ENCODE peak calls at places on chromosomes 5 and 9, in seven cellular contexts. One of them, this sample, is unnamed.

GRCh38 chr5:1815881-1816292 is 14.7 kb downstream of the NDUFS6 start:
- DNase-seq in Panc1: no peak
- DNase-seq in body of pancreas: no peak
- DNase-seq in GM23248: no peak
- DNase-seq in IMR-90: no peak
- DNase-seq in CD8-positive, alpha-beta T cell: no peak
- DNase-seq in heart right ventricle: no peak
- DNase-seq in this sample: no peak

GRCh38 chr9:82606761-82607382 is 456.1 kb downstream of the RASEF start:
- DNase-seq in Panc1: peak; percentile 17
- DNase-seq in body of pancreas: peak; percentile 62
- DNase-seq in GM23248: peak; percentile 74
- DNase-seq in IMR-90: peak; percentile 81
- DNase-seq in CD8-positive, alpha-beta T cell: no peak
- DNase-seq in heart right ventricle: no peak
- DNase-seq in this sample: no peak

GRCh38 chr5:141223112-141223783 is at the start of gene PCDHB14:
- DNase-seq in Panc1: peak; percentile 22
- DNase-seq in body of pancreas: no peak
- DNase-seq in GM23248: peak; percentile 70
- DNase-seq in IMR-90: peak; percentile 20
- DNase-seq in CD8-positive, alpha-beta T cell: no peak
- DNase-seq in heart right ventricle: no peak
- DNase-seq in this sample: no peak

GRCh38 chr5:97915101-97915500 is 732.1 kb upstream of the RIOK2 start:
- DNase-seq in Panc1: no peak
- DNase-seq in body of pancreas: no peak
- DNase-seq in GM23248: no peak
- DNase-seq in IMR-90: no peak
- DNase-seq in CD8-positive, alpha-beta T cell: no peak
- DNase-seq in heart right ventricle: no peak
- DNase-seq in this sample: no peak

GRCh38 chr5:18882162-18882561 is 1105.8 kb downstream of the CDH18 start:
- DNase-seq in Panc1: no peak
- DNase-seq in body of pancreas: no peak
- DNase-seq in GM23248: no peak
- DNase-seq in IMR-90: no peak
- DNase-seq in CD8-positive, alpha-beta T cell: no peak
- DNase-seq in heart right ventricle: no peak
- DNase-seq in this sample: no peak

GRCh38 chr9:68500457-68501158 is 40.1 kb downstream of the TMEM252 start:
- DNase-seq in Panc1: peak; percentile 43
- DNase-seq in body of pancreas: no peak
- DNase-seq in GM23248: peak; percentile 10
- DNase-seq in IMR-90: peak; percentile 70
- DNase-seq in CD8-positive, alpha-beta T cell: no peak
- DNase-seq in heart right ventricle: no peak
- DNase-seq in this sample: no peak

GRCh38 chr5:141359790-141360426 is at the start of gene PCDHGB2:
- DNase-seq in Panc1: peak; percentile 39
- DNase-seq in body of pancreas: no peak
- DNase-seq in GM23248: peak; percentile 44
- DNase-seq in IMR-90: peak; percentile 64
- DNase-seq in CD8-positive, alpha-beta T cell: no peak
- DNase-seq in heart right ventricle: no peak
- DNase-seq in this sample: no peak

GRCh38 chr5:168327994-168328393 is 36.5 kb downstream of the WWC1 start:
- DNase-seq in Panc1: no peak
- DNase-seq in body of pancreas: no peak
- DNase-seq in GM23248: peak; percentile 83
- DNase-seq in IMR-90: peak; percentile 63
- DNase-seq in CD8-positive, alpha-beta T cell: no peak
- DNase-seq in heart right ventricle: no peak
- DNase-seq in this sample: no peak

GRCh38 chr5:72815580-72816296 is 723 bp upstream of the TNPO1 start:
- DNase-seq in Panc1: no peak
- DNase-seq in body of pancreas: no peak
- DNase-seq in GM23248: no peak
- DNase-seq in IMR-90: no peak
- DNase-seq in CD8-positive, alpha-beta T cell: no peak
- DNase-seq in heart right ventricle: no peak
- DNase-seq in this sample: no peak

GRCh38 chr9:111622626-111623025 is 8.5 kb upstream of the DNAJC25 start:
- DNase-seq in Panc1: no peak
- DNase-seq in body of pancreas: peak; percentile 28
- DNase-seq in GM23248: peak; percentile 87
- DNase-seq in IMR-90: peak; percentile 83
- DNase-seq in CD8-positive, alpha-beta T cell: no peak
- DNase-seq in heart right ventricle: no peak
- DNase-seq in this sample: no peak

GRCh38 chr9:95338243-95338642 is 20.7 kb upstream of the FANCC start:
- DNase-seq in Panc1: no peak
- DNase-seq in body of pancreas: no peak
- DNase-seq in GM23248: no peak
- DNase-seq in IMR-90: no peak
- DNase-seq in CD8-positive, alpha-beta T cell: no peak
- DNase-seq in heart right ventricle: no peak
- DNase-seq in this sample: no peak

GRCh38 chr9:135290086-135290485 is 189.5 kb upstream of the PPP1R26 start:
- DNase-seq in Panc1: no peak
- DNase-seq in body of pancreas: peak; percentile 64
- DNase-seq in GM23248: no peak
- DNase-seq in IMR-90: no peak
- DNase-seq in CD8-positive, alpha-beta T cell: no peak
- DNase-seq in heart right ventricle: peak; percentile 49
- DNase-seq in this sample: peak; percentile 76

GRCh38 chr9:4106081-4106491 is 193.8 kb downstream of the GLIS3 start:
- DNase-seq in Panc1: no peak
- DNase-seq in body of pancreas: peak; percentile 30
- DNase-seq in GM23248: no peak
- DNase-seq in IMR-90: no peak
- DNase-seq in CD8-positive, alpha-beta T cell: no peak
- DNase-seq in heart right ventricle: no peak
- DNase-seq in this sample: no peak

GRCh38 chr9:83583151-83584014 is 39.6 kb upstream of the IDNK start:
- DNase-seq in Panc1: peak; percentile 7
- DNase-seq in body of pancreas: peak; percentile 68
- DNase-seq in GM23248: peak; percentile 65
- DNase-seq in IMR-90: peak; percentile 59
- DNase-seq in CD8-positive, alpha-beta T cell: peak; percentile 19
- DNase-seq in heart right ventricle: no peak
- DNase-seq in this sample: peak; percentile 62

GRCh38 chr9:14180077-14180941 is 133.6 kb downstream of the NFIB start:
- DNase-seq in Panc1: no peak
- DNase-seq in body of pancreas: peak; percentile 42
- DNase-seq in GM23248: no peak
- DNase-seq in IMR-90: no peak
- DNase-seq in CD8-positive, alpha-beta T cell: no peak
- DNase-seq in heart right ventricle: peak; percentile 35
- DNase-seq in this sample: peak; percentile 42

GRCh38 chr5:9376363-9377117 is 169.3 kb downstream of the SEMA5A start:
- DNase-seq in Panc1: no peak
- DNase-seq in body of pancreas: no peak
- DNase-seq in GM23248: peak; percentile 52
- DNase-seq in IMR-90: peak; percentile 52
- DNase-seq in CD8-positive, alpha-beta T cell: no peak
- DNase-seq in heart right ventricle: no peak
- DNase-seq in this sample: no peak

GRCh38 chr5:151105561-151105960 is 24.7 kb upstream of the TNIP1 start:
- DNase-seq in Panc1: no peak
- DNase-seq in body of pancreas: no peak
- DNase-seq in GM23248: no peak
- DNase-seq in IMR-90: no peak
- DNase-seq in CD8-positive, alpha-beta T cell: no peak
- DNase-seq in heart right ventricle: no peak
- DNase-seq in this sample: no peak

GRCh38 chr5:138467711-138468132 is 2.4 kb downstream of the EGR1 start:
- DNase-seq in Panc1: no peak
- DNase-seq in body of pancreas: peak; percentile 43
- DNase-seq in GM23248: no peak
- DNase-seq in IMR-90: no peak
- DNase-seq in CD8-positive, alpha-beta T cell: no peak
- DNase-seq in heart right ventricle: no peak
- DNase-seq in this sample: no peak

GRCh38 chr9:137602661-137603060 is 2.8 kb upstream of the ARRDC1 start:
- DNase-seq in Panc1: no peak
- DNase-seq in body of pancreas: no peak
- DNase-seq in GM23248: no peak
- DNase-seq in IMR-90: no peak
- DNase-seq in CD8-positive, alpha-beta T cell: no peak
- DNase-seq in heart right ventricle: no peak
- DNase-seq in this sample: no peak

GRCh38 chr9:69388596-69388995 is 63.6 kb downstream of the ENTREP1 start:
- DNase-seq in Panc1: no peak
- DNase-seq in body of pancreas: no peak
- DNase-seq in GM23248: no peak
- DNase-seq in IMR-90: no peak
- DNase-seq in CD8-positive, alpha-beta T cell: no peak
- DNase-seq in heart right ventricle: no peak
- DNase-seq in this sample: no peak

GRCh38 chr5:107576736-107577440 is 93.8 kb downstream of the EFNA5 start:
- DNase-seq in Panc1: no peak
- DNase-seq in body of pancreas: no peak
- DNase-seq in GM23248: no peak
- DNase-seq in IMR-90: no peak
- DNase-seq in CD8-positive, alpha-beta T cell: no peak
- DNase-seq in heart right ventricle: no peak
- DNase-seq in this sample: no peak
- H3K4me1 ChIP-seq in Panc1: peaks cover 46% of the 10 kb centered on the region
- H3K4me1 ChIP-seq in body of pancreas: no peaks in the 10 kb centered on the region
- H3K4me1 ChIP-seq in GM23248: peaks cover 4% of the 10 kb centered on the region
- H3K4me1 ChIP-seq in IMR-90: peaks cover 1% of the 10 kb centered on the region
- H3K4me1 ChIP-seq in CD8-positive, alpha-beta T cell: peaks cover 3% of the 10 kb centered on the region
- H3K4me1 ChIP-seq in heart right ventricle: peaks cover 20% of the 10 kb centered on the region
- H3K4me1 ChIP-seq in this sample: peaks cover 12% of the 10 kb centered on the region

GRCh38 chr5:159059722-159060121 is 40.0 kb downstream of the EBF1 start:
- DNase-seq in Panc1: no peak
- DNase-seq in body of pancreas: no peak
- DNase-seq in GM23248: no peak
- DNase-seq in IMR-90: no peak
- DNase-seq in CD8-positive, alpha-beta T cell: no peak
- DNase-seq in heart right ventricle: no peak
- DNase-seq in this sample: no peak
- H3K4me1 ChIP-seq in Panc1: no peaks in the 10 kb centered on the region
- H3K4me1 ChIP-seq in body of pancreas: no peaks in the 10 kb centered on the region
- H3K4me1 ChIP-seq in GM23248: peaks cover 51% of the 10 kb centered on the region
- H3K4me1 ChIP-seq in IMR-90: peaks cover 4% of the 10 kb centered on the region
- H3K4me1 ChIP-seq in CD8-positive, alpha-beta T cell: no peaks in the 10 kb centered on the region
- H3K4me1 ChIP-seq in heart right ventricle: peaks cover 33% of the 10 kb centered on the region
- H3K4me1 ChIP-seq in this sample: peaks cover 4% of the 10 kb centered on the region

GRCh38 chr5:132491368-132492364 is 1.1 kb upstream of the IRF1 start:
- DNase-seq in Panc1: no peak
- DNase-seq in body of pancreas: peak; percentile 25
- DNase-seq in GM23248: no peak
- DNase-seq in IMR-90: no peak
- DNase-seq in CD8-positive, alpha-beta T cell: peak; percentile 13
- DNase-seq in heart right ventricle: no peak
- DNase-seq in this sample: peak; percentile 57

GRCh38 chr5:132495063-132495671 is 4.6 kb upstream of the IRF1 start:
- DNase-seq in Panc1: no peak
- DNase-seq in body of pancreas: peak; percentile 16
- DNase-seq in GM23248: no peak
- DNase-seq in IMR-90: no peak
- DNase-seq in CD8-positive, alpha-beta T cell: no peak
- DNase-seq in heart right ventricle: no peak
- DNase-seq in this sample: no peak

GRCh38 chr5:132493821-132494220 is 3.2 kb upstream of the IRF1 start:
- DNase-seq in Panc1: no peak
- DNase-seq in body of pancreas: no peak
- DNase-seq in GM23248: no peak
- DNase-seq in IMR-90: no peak
- DNase-seq in CD8-positive, alpha-beta T cell: no peak
- DNase-seq in heart right ventricle: no peak
- DNase-seq in this sample: no peak

GRCh38 chr5:132492386-132492785 is 1.8 kb upstream of the IRF1 start:
- DNase-seq in Panc1: no peak
- DNase-seq in body of pancreas: peak; percentile 5
- DNase-seq in GM23248: no peak
- DNase-seq in IMR-90: peak; percentile 52
- DNase-seq in CD8-positive, alpha-beta T cell: no peak
- DNase-seq in heart right ventricle: no peak
- DNase-seq in this sample: no peak

DNA sequence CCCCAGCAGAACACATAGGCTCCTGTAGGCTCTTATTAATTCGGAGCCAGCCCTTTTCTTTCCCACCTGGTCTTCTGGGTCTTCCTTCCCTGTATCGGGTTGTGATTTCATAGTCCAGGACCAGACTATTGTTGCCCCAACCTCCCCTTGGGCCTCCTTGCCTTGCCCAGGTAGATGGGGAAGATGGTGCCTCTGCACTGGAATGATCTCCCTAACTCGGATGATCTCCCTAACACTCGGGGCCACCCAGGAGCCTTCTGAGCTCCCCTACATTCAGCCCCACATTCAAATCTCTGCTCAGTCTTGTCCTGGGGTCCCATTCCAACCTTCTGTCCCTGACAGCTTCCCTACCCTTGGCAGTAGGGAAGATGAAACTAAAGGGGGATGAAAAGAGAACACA is 2.7 kb upstream of the IRF1 start:
- DNase-seq in Panc1: no peak
- DNase-seq in body of pancreas: peak; percentile 2
- DNase-seq in GM23248: no peak
- DNase-seq in IMR-90: no peak
- DNase-seq in CD8-positive, alpha-beta T cell: no peak
- DNase-seq in heart right ventricle: no peak
- DNase-seq in this sample: no peak
- H3K4me1 ChIP-seq in Panc1: peaks cover 38% of the 10 kb centered on the region
- H3K4me1 ChIP-seq in body of pancreas: peaks cover 53% of the 10 kb centered on the region
- H3K4me1 ChIP-seq in GM23248: peaks cover 22% of the 10 kb centered on the region
- H3K4me1 ChIP-seq in IMR-90: peaks cover 33% of the 10 kb centered on the region
- H3K4me1 ChIP-seq in CD8-positive, alpha-beta T cell: peaks cover 59% of the 10 kb centered on the region
- H3K4me1 ChIP-seq in heart right ventricle: peaks cover 78% of the 10 kb centered on the region
- H3K4me1 ChIP-seq in this sample: peaks cover 18% of the 10 kb centered on the region

GRCh38 chr9:75121914-75122558 is 33.7 kb downstream of the OSTF1 start:
- DNase-seq in Panc1: no peak
- DNase-seq in body of pancreas: no peak
- DNase-seq in GM23248: no peak
- DNase-seq in IMR-90: no peak
- DNase-seq in CD8-positive, alpha-beta T cell: no peak
- DNase-seq in heart right ventricle: no peak
- DNase-seq in this sample: no peak
- H3K4me1 ChIP-seq in Panc1: no peaks in the 10 kb centered on the region
- H3K4me1 ChIP-seq in body of pancreas: no peaks in the 10 kb centered on the region
- H3K4me1 ChIP-seq in GM23248: no peaks in the 10 kb centered on the region
- H3K4me1 ChIP-seq in IMR-90: no peaks in the 10 kb centered on the region
- H3K4me1 ChIP-seq in CD8-positive, alpha-beta T cell: peaks cover 12% of the 10 kb centered on the region
- H3K4me1 ChIP-seq in heart right ventricle: peaks cover 26% of the 10 kb centered on the region
- H3K4me1 ChIP-seq in this sample: no peaks in the 10 kb centered on the region

DNA sequence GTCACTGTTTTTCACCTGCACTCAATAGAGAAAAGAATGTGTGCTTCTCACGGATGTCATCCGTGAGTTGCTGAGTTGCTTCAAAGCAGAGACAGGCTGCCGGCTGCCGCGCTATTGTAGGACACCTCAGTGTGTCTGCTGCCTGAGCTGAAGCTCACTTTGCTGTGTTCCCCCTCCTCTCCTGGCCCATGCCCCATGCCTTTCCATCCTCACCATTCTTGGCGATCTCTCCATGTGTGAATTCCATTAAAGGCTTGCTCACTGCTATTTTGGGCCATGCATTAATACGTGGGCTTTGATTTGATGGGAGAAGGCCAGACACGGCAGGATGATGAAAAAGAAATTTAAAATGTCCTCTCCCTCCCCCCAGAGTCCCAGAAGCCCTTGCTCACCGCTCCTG is 14.5 kb downstream of the ADAM19 start:
- DNase-seq in Panc1: no peak
- DNase-seq in body of pancreas: no peak
- DNase-seq in GM23248: no peak
- DNase-seq in IMR-90: no peak
- DNase-seq in CD8-positive, alpha-beta T cell: no peak
- DNase-seq in heart right ventricle: no peak
- DNase-seq in this sample: peak; percentile 68
- H3K4me1 ChIP-seq in Panc1: no peaks in the 10 kb centered on the region
- H3K4me1 ChIP-seq in body of pancreas: no peaks in the 10 kb centered on the region
- H3K4me1 ChIP-seq in GM23248: peaks cover 63% of the 10 kb centered on the region
- H3K4me1 ChIP-seq in IMR-90: peaks cover 54% of the 10 kb centered on the region
- H3K4me1 ChIP-seq in CD8-positive, alpha-beta T cell: no peaks in the 10 kb centered on the region
- H3K4me1 ChIP-seq in heart right ventricle: peaks cover 97% of the 10 kb centered on the region
- H3K4me1 ChIP-seq in this sample: peaks cover 23% of the 10 kb centered on the region

This sample was measured in right cardiac atrium.